ENCODE peak calls at places on chromosomes 16 and 17, in eight cellular contexts. One of them, this sample, is unnamed.

GRCh38 chr17:33560165-33560564 is 267.1 kb upstream of the ASIC2 start:
- DNase-seq in gastrocnemius medialis: no peak
- DNase-seq in CD8-positive, alpha-beta memory T cell: no peak
- DNase-seq in sigmoid colon: no peak
- DNase-seq in transverse colon: no peak
- DNase-seq in PC-9: no peak
- DNase-seq in lower lobe of right lung: no peak
- DNase-seq in endodermal cell: no peak
- DNase-seq in this sample: no peak

GRCh38 chr17:10210151-10210574 is 11.8 kb upstream of the GAS7 start:
- DNase-seq in gastrocnemius medialis: no peak
- DNase-seq in CD8-positive, alpha-beta memory T cell: no peak
- DNase-seq in sigmoid colon: no peak
- DNase-seq in transverse colon: peak
- DNase-seq in PC-9: no peak
- DNase-seq in lower lobe of right lung: no peak
- DNase-seq in endodermal cell: peak
- DNase-seq in this sample: no peak

GRCh38 chr17:56793947-56794346 is 39.8 kb downstream of the C17orf67 start:
- DNase-seq in gastrocnemius medialis: no peak
- DNase-seq in CD8-positive, alpha-beta memory T cell: no peak
- DNase-seq in sigmoid colon: no peak
- DNase-seq in transverse colon: no peak
- DNase-seq in PC-9: no peak
- DNase-seq in lower lobe of right lung: no peak
- DNase-seq in endodermal cell: no peak
- DNase-seq in this sample: no peak

GRCh38 chr17:72539981-72540897 is 419.4 kb downstream of the SOX9 start:
- DNase-seq in gastrocnemius medialis: peak
- DNase-seq in CD8-positive, alpha-beta memory T cell: peak
- DNase-seq in sigmoid colon: peak
- DNase-seq in transverse colon: peak
- DNase-seq in PC-9: peak
- DNase-seq in lower lobe of right lung: peak
- DNase-seq in endodermal cell: peak
- DNase-seq in this sample: no peak

GRCh38 chr17:35729405-35729833 is 2.0 kb upstream of the RASL10B start:
- DNase-seq in gastrocnemius medialis: no peak
- DNase-seq in CD8-positive, alpha-beta memory T cell: no peak
- DNase-seq in sigmoid colon: no peak
- DNase-seq in transverse colon: no peak
- DNase-seq in PC-9: no peak
- DNase-seq in lower lobe of right lung: no peak
- DNase-seq in endodermal cell: peak
- DNase-seq in this sample: no peak

GRCh38 chr16:75402821-75403475 is 30.4 kb downstream of the CFDP1 start:
- DNase-seq in gastrocnemius medialis: no peak
- DNase-seq in CD8-positive, alpha-beta memory T cell: no peak
- DNase-seq in sigmoid colon: no peak
- DNase-seq in transverse colon: no peak
- DNase-seq in PC-9: peak
- DNase-seq in lower lobe of right lung: no peak
- DNase-seq in endodermal cell: no peak
- DNase-seq in this sample: no peak

GRCh38 chr16:57297856-57298255 is 13.4 kb upstream of the PLLP start:
- DNase-seq in gastrocnemius medialis: no peak
- DNase-seq in CD8-positive, alpha-beta memory T cell: peak
- DNase-seq in sigmoid colon: peak
- DNase-seq in transverse colon: no peak
- DNase-seq in PC-9: no peak
- DNase-seq in lower lobe of right lung: no peak
- DNase-seq in endodermal cell: no peak
- DNase-seq in this sample: no peak

GRCh38 chr16:53058882-53059281 is 4.1 kb downstream of the CHD9 start:
- DNase-seq in gastrocnemius medialis: no peak
- DNase-seq in CD8-positive, alpha-beta memory T cell: no peak
- DNase-seq in sigmoid colon: peak
- DNase-seq in transverse colon: no peak
- DNase-seq in PC-9: no peak
- DNase-seq in lower lobe of right lung: no peak
- DNase-seq in endodermal cell: no peak
- DNase-seq in this sample: no peak

GRCh38 chr17:43125967-43126910 is 1.1 kb upstream of the BRCA1 start:
- DNase-seq in gastrocnemius medialis: no peak
- DNase-seq in CD8-positive, alpha-beta memory T cell: peak
- DNase-seq in sigmoid colon: peak
- DNase-seq in transverse colon: peak
- DNase-seq in PC-9: no peak
- DNase-seq in lower lobe of right lung: no peak
- DNase-seq in endodermal cell: peak
- DNase-seq in this sample: no peak

GRCh38 chr16:89443727-89444084 is 46.7 kb downstream of the ANKRD11 start:
- DNase-seq in gastrocnemius medialis: peak
- DNase-seq in CD8-positive, alpha-beta memory T cell: no peak
- DNase-seq in sigmoid colon: no peak
- DNase-seq in transverse colon: peak
- DNase-seq in PC-9: no peak
- DNase-seq in lower lobe of right lung: no peak
- DNase-seq in endodermal cell: no peak
- DNase-seq in this sample: no peak

GRCh38 chr17:78399693-78400144 is 21.3 kb downstream of the PGS1 start:
- DNase-seq in gastrocnemius medialis: no peak
- DNase-seq in CD8-positive, alpha-beta memory T cell: no peak
- DNase-seq in sigmoid colon: no peak
- DNase-seq in transverse colon: no peak
- DNase-seq in PC-9: no peak
- DNase-seq in lower lobe of right lung: no peak
- DNase-seq in endodermal cell: no peak
- DNase-seq in this sample: no peak

GRCh38 chr17:79594271-79594670 is 16.6 kb downstream of the RBFOX3 start:
- DNase-seq in gastrocnemius medialis: no peak
- DNase-seq in CD8-positive, alpha-beta memory T cell: no peak
- DNase-seq in sigmoid colon: no peak
- DNase-seq in transverse colon: no peak
- DNase-seq in PC-9: no peak
- DNase-seq in lower lobe of right lung: no peak
- DNase-seq in endodermal cell: no peak
- DNase-seq in this sample: no peak

GRCh38 chr16:20931066-20931465 is 30.5 kb downstream of the LYRM1 start:
- DNase-seq in gastrocnemius medialis: no peak
- DNase-seq in CD8-positive, alpha-beta memory T cell: no peak
- DNase-seq in sigmoid colon: no peak
- DNase-seq in transverse colon: no peak
- DNase-seq in PC-9: no peak
- DNase-seq in lower lobe of right lung: no peak
- DNase-seq in endodermal cell: no peak
- DNase-seq in this sample: no peak

DNA sequence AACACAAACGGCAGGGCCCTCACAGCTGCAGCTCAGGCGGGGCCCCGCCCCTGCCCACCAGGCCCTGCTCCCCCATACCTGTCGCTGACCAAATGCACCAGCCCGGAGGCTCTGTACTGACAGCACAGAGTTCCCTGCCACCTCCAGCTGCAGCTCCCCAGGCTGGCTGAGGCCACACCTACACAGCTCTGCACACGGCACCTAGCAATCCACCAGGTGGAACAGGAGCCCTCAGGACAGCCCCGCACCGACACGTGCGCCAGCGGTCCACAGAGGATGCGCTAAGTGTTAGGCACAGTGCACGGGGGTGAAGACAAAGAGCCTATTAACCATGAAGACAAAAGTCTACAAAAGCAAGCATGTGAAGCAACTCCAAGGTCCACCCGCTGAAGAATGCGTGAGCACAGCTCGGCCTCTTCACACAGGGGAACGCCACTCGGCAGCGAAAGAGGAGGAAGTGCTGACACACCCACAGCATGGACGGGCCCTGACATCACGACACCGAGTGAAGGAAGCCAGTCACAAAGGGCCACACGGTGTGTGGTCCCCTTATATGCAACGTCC is 5.4 kb downstream of the ZCCHC14 start:
- DNase-seq in gastrocnemius medialis: no peak
- DNase-seq in CD8-positive, alpha-beta memory T cell: no peak
- DNase-seq in sigmoid colon: no peak
- DNase-seq in transverse colon: peak
- DNase-seq in PC-9: peak
- DNase-seq in lower lobe of right lung: peak
- DNase-seq in endodermal cell: peak
- DNase-seq in this sample: no peak
- H3K4me3 ChIP-seq in gastrocnemius medialis: no peak
- H3K4me3 ChIP-seq in CD8-positive, alpha-beta memory T cell: no peak
- H3K4me3 ChIP-seq in sigmoid colon: no peak
- H3K4me3 ChIP-seq in transverse colon: peak
- H3K4me3 ChIP-seq in PC-9: no peak
- H3K4me3 ChIP-seq in lower lobe of right lung: peak
- H3K4me3 ChIP-seq in endodermal cell: no peak
- H3K4me3 ChIP-seq in this sample: peak

GRCh38 chr16:50196736-50197135 is 43.6 kb downstream of the TENT4B start:
- DNase-seq in gastrocnemius medialis: no peak
- DNase-seq in CD8-positive, alpha-beta memory T cell: peak
- DNase-seq in sigmoid colon: no peak
- DNase-seq in transverse colon: no peak
- DNase-seq in PC-9: no peak
- DNase-seq in lower lobe of right lung: no peak
- DNase-seq in endodermal cell: no peak
- DNase-seq in this sample: no peak
- H3K27ac ChIP-seq in gastrocnemius medialis: no peak
- H3K27ac ChIP-seq in CD8-positive, alpha-beta memory T cell: no peak
- H3K27ac ChIP-seq in sigmoid colon: no peak
- H3K27ac ChIP-seq in transverse colon: no peak
- H3K27ac ChIP-seq in PC-9: no peak
- H3K27ac ChIP-seq in lower lobe of right lung: no peak
- H3K27ac ChIP-seq in endodermal cell: no peak
- H3K27ac ChIP-seq in this sample: no peak

DNA sequence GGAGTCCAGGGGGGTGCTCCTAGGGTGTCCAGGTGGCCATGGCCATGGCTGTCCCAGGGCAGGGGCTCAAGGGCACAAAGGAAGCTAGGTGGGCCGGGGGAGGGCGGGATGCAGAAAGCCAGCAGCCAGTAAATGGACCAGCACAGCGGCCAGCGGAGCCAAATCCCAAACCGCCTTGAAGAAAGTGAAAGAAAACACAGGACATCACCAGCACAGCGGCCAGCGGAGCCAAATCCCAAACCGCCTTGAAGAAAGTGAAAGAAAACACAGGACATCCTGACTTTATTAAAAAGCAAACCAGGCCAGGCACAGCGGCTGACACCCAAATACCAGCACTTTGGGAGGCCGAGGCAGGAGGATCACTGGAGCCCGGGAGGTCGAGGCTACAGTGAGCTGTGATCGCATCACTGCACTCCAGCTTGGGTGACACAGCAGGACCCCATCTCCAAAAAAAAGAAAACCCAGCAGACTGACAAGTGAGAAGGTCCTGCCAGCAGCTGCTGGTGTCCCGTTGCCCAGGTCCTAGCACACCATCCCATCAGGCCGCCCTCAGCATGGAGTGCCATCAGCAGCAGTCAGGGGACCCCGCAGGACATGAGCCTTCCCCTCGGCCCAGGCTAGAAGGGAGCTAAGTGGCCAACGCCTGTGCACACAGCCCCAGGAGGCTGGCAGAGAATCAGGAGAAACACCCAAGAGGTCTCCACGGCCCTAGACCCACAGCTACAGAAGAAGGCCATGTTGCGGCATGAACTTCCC is 17.0 kb downstream of the SLC38A10 start:
- DNase-seq in gastrocnemius medialis: no peak
- DNase-seq in CD8-positive, alpha-beta memory T cell: no peak
- DNase-seq in sigmoid colon: no peak
- DNase-seq in transverse colon: no peak
- DNase-seq in PC-9: no peak
- DNase-seq in lower lobe of right lung: no peak
- DNase-seq in endodermal cell: no peak
- DNase-seq in this sample: no peak
- H3K4me3 ChIP-seq in gastrocnemius medialis: no peak
- H3K4me3 ChIP-seq in CD8-positive, alpha-beta memory T cell: no peak
- H3K4me3 ChIP-seq in sigmoid colon: peak
- H3K4me3 ChIP-seq in transverse colon: peak
- H3K4me3 ChIP-seq in PC-9: no peak
- H3K4me3 ChIP-seq in lower lobe of right lung: peak
- H3K4me3 ChIP-seq in endodermal cell: no peak
- H3K4me3 ChIP-seq in this sample: no peak

GRCh38 chr17:47850373-47850691 is 631 bp downstream of the SP6 start:
- DNase-seq in gastrocnemius medialis: no peak
- DNase-seq in CD8-positive, alpha-beta memory T cell: no peak
- DNase-seq in sigmoid colon: no peak
- DNase-seq in transverse colon: no peak
- DNase-seq in PC-9: no peak
- DNase-seq in lower lobe of right lung: no peak
- DNase-seq in endodermal cell: no peak
- DNase-seq in this sample: no peak

GRCh38 chr17:47852113-47852949 is 1.4 kb upstream of the SP6 start:
- DNase-seq in gastrocnemius medialis: no peak
- DNase-seq in CD8-positive, alpha-beta memory T cell: no peak
- DNase-seq in sigmoid colon: no peak
- DNase-seq in transverse colon: no peak
- DNase-seq in PC-9: no peak
- DNase-seq in lower lobe of right lung: no peak
- DNase-seq in endodermal cell: no peak
- DNase-seq in this sample: no peak

GRCh38 chr17:47853616-47854015 is 2.7 kb upstream of the SP6 start:
- DNase-seq in gastrocnemius medialis: no peak
- DNase-seq in CD8-positive, alpha-beta memory T cell: no peak
- DNase-seq in sigmoid colon: no peak
- DNase-seq in transverse colon: no peak
- DNase-seq in PC-9: no peak
- DNase-seq in lower lobe of right lung: no peak
- DNase-seq in endodermal cell: no peak
- DNase-seq in this sample: no peak

GRCh38 chr17:47851764-47852112 is 775 bp upstream of the SP6 start:
- DNase-seq in gastrocnemius medialis: no peak
- DNase-seq in CD8-positive, alpha-beta memory T cell: no peak
- DNase-seq in sigmoid colon: no peak
- DNase-seq in transverse colon: no peak
- DNase-seq in PC-9: no peak
- DNase-seq in lower lobe of right lung: no peak
- DNase-seq in endodermal cell: peak
- DNase-seq in this sample: no peak

DNA sequence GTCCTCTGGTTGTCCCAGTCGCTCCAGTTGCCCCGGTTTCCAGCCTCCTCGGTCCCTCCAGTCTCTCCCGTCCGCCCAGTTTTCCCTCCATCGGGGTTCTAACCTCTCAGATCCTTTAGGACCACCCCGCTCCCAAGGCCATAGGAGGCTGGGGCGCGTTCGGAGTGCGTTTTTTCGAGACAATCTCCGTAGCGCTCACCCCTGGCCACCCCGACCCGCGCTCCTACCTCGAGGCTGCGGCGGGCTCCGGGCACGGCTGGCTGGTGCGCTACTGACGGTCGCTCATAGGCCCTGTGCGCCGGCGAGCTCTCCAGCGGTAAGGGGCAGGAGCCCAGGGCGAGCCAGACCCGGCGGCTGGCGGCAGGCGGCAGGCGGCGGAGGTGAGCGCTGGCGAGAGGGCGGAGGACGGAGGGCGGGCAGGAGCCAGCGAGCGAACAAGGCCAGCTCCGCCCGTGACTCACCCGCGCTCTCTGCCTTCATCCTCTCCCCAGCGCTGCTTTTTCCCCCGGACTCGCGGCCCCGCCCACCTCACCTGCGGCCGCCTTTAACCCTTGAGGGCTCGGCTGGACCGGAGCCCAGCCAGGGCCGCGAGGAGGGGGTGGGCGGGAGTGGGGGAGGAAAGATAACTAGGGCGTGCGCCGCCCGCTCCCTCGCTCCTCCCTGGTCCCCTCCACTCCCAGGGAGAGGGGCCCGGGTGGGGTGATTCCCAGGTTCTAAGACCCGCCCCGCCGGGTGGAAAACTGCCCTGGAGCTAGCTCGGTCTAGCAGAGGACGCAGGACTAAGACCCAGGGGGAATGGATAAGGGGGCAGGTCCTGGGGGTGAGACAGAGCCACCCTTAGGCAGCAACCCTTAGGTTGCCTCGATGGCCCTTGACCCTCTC is at the start of gene SP6:
- DNase-seq in gastrocnemius medialis: no peak
- DNase-seq in CD8-positive, alpha-beta memory T cell: peak
- DNase-seq in sigmoid colon: no peak
- DNase-seq in transverse colon: peak
- DNase-seq in PC-9: peak
- DNase-seq in lower lobe of right lung: peak
- DNase-seq in endodermal cell: peak
- DNase-seq in this sample: no peak
- H3K27ac ChIP-seq in gastrocnemius medialis: no peak
- H3K27ac ChIP-seq in CD8-positive, alpha-beta memory T cell: peak
- H3K27ac ChIP-seq in sigmoid colon: no peak
- H3K27ac ChIP-seq in transverse colon: peak
- H3K27ac ChIP-seq in PC-9: peak
- H3K27ac ChIP-seq in lower lobe of right lung: peak
- H3K27ac ChIP-seq in endodermal cell: no peak
- H3K27ac ChIP-seq in this sample: no peak